ENCODE peak calls at places on chromosomes 11 and 22, in ten cellular contexts. S is erythroblast; L is stomach; A is hepatocyte; Y is astrocyte; U is AG08396; T is stimulated activated CD4-positive, alpha-beta T cell treated with anti-CD3 and anti-CD28 coated beads, TNF-alpha, amount 100 ng/mL, for 48 hours; Q is activated CD4-positive, alpha-beta T cell treated with anti-CD3 and anti-CD28 coated beads for 1 hour; K is fibroblast of pulmonary artery; R is EH. D is an unnamed sample.

GRCh38 chr11:84817998-84818397 is 809.1 kb downstream of the DLG2 start:
- DNase-seq in S (no peak), L (no peak), A (no peak), Y (peak), U (no peak), T (no peak), Q (no peak), K (peak), R (peak), D (no peak)

GRCh38 chr11:113189909-113190667 is 124.3 kb upstream of the TTC12 start:
- DNase-seq in S (peak), L (no peak), A (no peak), Y (peak), U (peak), T (no peak), Q (no peak), K (peak), R (peak), D (no peak)

GRCh38 chr22:44019416-44019815 is 4.7 kb upstream of the PARVB start:
- DNase-seq in S (no peak), L (no peak), A (no peak), Y (no peak), U (no peak), T (no peak), Q (no peak), K (no peak), R (no peak), D (no peak)

GRCh38 chr22:36565686-36566085 is 36.7 kb upstream of the EIF3D start:
- DNase-seq in S (no peak), L (no peak), A (no peak), Y (peak), U (peak), T (no peak), Q (no peak), K (no peak), R (peak), D (no peak)

GRCh38 chr22:24553597-24554315 is 1.2 kb downstream of the GUCD1 start:
- DNase-seq in S (peak), L (peak), A (peak), Y (no peak), U (no peak), T (no peak), Q (no peak), K (no peak), R (peak), D (no peak)

GRCh38 chr11:111918390-111919256 is at the start of gene C11orf52:
- DNase-seq in S (no peak), L (peak), A (peak), Y (no peak), U (no peak), T (no peak), Q (no peak), K (peak), R (peak), D (no peak)

GRCh38 chr11:19372381-19372780 is 131.6 kb upstream of the E2F8 start:
- DNase-seq in S (no peak), L (no peak), A (no peak), Y (no peak), U (no peak), T (no peak), Q (no peak), K (no peak), R (no peak), D (no peak)

GRCh38 chr11:78138694-78139421 is 568 bp downstream of the ALG8 start:
- DNase-seq in S (peak), L (peak), A (peak), Y (peak), U (peak), T (no peak), Q (peak), K (peak), R (peak), D (no peak)

GRCh38 chr11:46273511-46274205 is 3.8 kb upstream of the CREB3L1 start:
- DNase-seq in S (no peak), L (peak), A (peak), Y (no peak), U (peak), T (no peak), Q (no peak), K (peak), R (peak), D (no peak)

GRCh38 chr11:114440121-114440860 is 1.0 kb downstream of the REXO2 start:
- DNase-seq in S (peak), L (no peak), A (peak), Y (peak), U (peak), T (no peak), Q (no peak), K (peak), R (peak), D (no peak)

GRCh38 chr11:27904358-27905055 is 203.4 kb downstream of the KIF18A start:
- DNase-seq in S (no peak), L (no peak), A (no peak), Y (peak), U (peak), T (no peak), Q (no peak), K (no peak), R (peak), D (no peak)

GRCh38 chr22:39238966-39239510 is 5.7 kb downstream of the PDGFB start:
- DNase-seq in S (no peak), L (no peak), A (no peak), Y (no peak), U (no peak), T (no peak), Q (no peak), K (no peak), R (no peak), D (no peak)

GRCh38 chr11:35237345-35237744 is 98.4 kb downstream of the CD44 start:
- DNase-seq in S (no peak), L (no peak), A (no peak), Y (no peak), U (no peak), T (no peak), Q (no peak), K (no peak), R (no peak), D (no peak)

GRCh38 chr22:19671316-19671715 is 43.0 kb upstream of the SEPTIN5 start:
- DNase-seq in S (no peak), L (no peak), A (no peak), Y (no peak), U (no peak), T (no peak), Q (no peak), K (no peak), R (no peak), D (no peak)

GRCh38 chr22:39088688-39089032 is 8.4 kb upstream of the APOBEC3H start:
- DNase-seq in S (no peak), L (no peak), A (no peak), Y (no peak), U (no peak), T (no peak), Q (no peak), K (no peak), R (no peak), D (no peak)

GRCh38 chr22:37233751-37234631 is 10.1 kb downstream of the RAC2 start:
- DNase-seq in S (no peak), L (no peak), A (no peak), Y (no peak), U (no peak), T (no peak), Q (no peak), K (no peak), R (peak), D (no peak)

GRCh38 chr22:43428005-43428485 is 16.2 kb downstream of the MPPED1 start:
- DNase-seq in S (no peak), L (no peak), A (no peak), Y (no peak), U (no peak), T (no peak), Q (no peak), K (no peak), R (no peak), D (no peak)

GRCh38 chr11:83599066-83599465 is 312.9 kb upstream of the CCDC90B start:
- DNase-seq in S (no peak), L (no peak), A (no peak), Y (no peak), U (no peak), T (no peak), Q (no peak), K (no peak), R (no peak), D (no peak)

GRCh38 chr22:50030315-50031188 is 18.0 kb upstream of the IL17REL start:
- DNase-seq in S (peak), L (peak), A (peak), Y (peak), U (peak), T (peak), Q (peak), K (peak), R (peak), D (peak)

GRCh38 chr22:17087176-17088131 is 2.7 kb downstream of the IL17RA start:
- DNase-seq in S (no peak), L (no peak), A (no peak), Y (peak), U (no peak), T (no peak), Q (no peak), K (peak), R (peak), D (no peak)